ENCODE peak calls at places on chromosome 17, in ten cellular contexts. I is heart left ventricle, B is tibial artery, N is astrocyte of the spinal cord, O is neural crest cell, K is transverse colon, V is ovary, F is pancreas, Q is endothelial cell, U is HL-60. J is an unnamed sample.

GRCh38 chr17:1628856-1629646 is 417 bp upstream of the SLC43A2 start:
- DNase-seq in N (peak), I (peak), V (peak), B (peak), O (peak), U (peak), K (peak), Q (peak), F (peak), J (peak)

GRCh38 chr17:78998311-78999055 is 11.1 kb downstream of the CANT1 start:
- DNase-seq in O (no peak), V (peak), B (peak), Q (no peak), K (peak), N (no peak), I (peak), U (no peak), F (peak), J (no peak)

GRCh38 chr17:7997186-7997585 is 5.2 kb upstream of the GUCY2D start:
- DNase-seq in U (peak), Q (peak), I (no peak), V (no peak), F (no peak), N (peak), K (peak), B (no peak), O (no peak), J (no peak)

GRCh38 chr17:27222515-27222914 is 71.4 kb upstream of the WSB1 start:
- DNase-seq in V (no peak), F (no peak), O (no peak), U (no peak), N (no peak), B (no peak), I (no peak), Q (no peak), K (no peak), J (no peak)

GRCh38 chr17:81591971-81592370 is 39.8 kb upstream of the FAAP100 start:
- DNase-seq in N (no peak), U (no peak), Q (no peak), O (no peak), I (no peak), K (no peak), B (no peak), V (no peak), F (no peak), J (no peak)

GRCh38 chr17:151886-152859 is 14.8 kb downstream of the SCGB1C2 start:
- DNase-seq in Q (no peak), U (no peak), B (peak), K (no peak), I (peak), F (peak), O (no peak), V (peak), N (no peak), J (peak)

GRCh38 chr17:63601439-63602371 is 1.0 kb downstream of the TACO1 start:
- DNase-seq in N (peak), Q (no peak), I (no peak), K (peak), B (no peak), U (no peak), F (no peak), V (no peak), O (no peak), J (no peak)

GRCh38 chr17:82560802-82561428 is 41.4 kb downstream of the FOXK2 start:
- DNase-seq in O (no peak), U (no peak), K (no peak), Q (no peak), V (no peak), I (no peak), N (no peak), F (no peak), B (no peak), J (no peak)

GRCh38 chr17:70796757-70797156 is 627.4 kb downstream of the KCNJ2 start:
- DNase-seq in B (no peak), Q (no peak), I (no peak), V (no peak), K (no peak), F (no peak), U (no peak), N (no peak), O (no peak), J (no peak)

GRCh38 chr17:70787721-70788120 is 618.4 kb downstream of the KCNJ2 start:
- DNase-seq in B (no peak), K (no peak), U (no peak), V (no peak), F (no peak), I (no peak), O (no peak), Q (no peak), N (no peak), J (no peak)

GRCh38 chr17:70795620-70796019 is 626.3 kb downstream of the KCNJ2 start:
- DNase-seq in B (no peak), F (no peak), K (no peak), O (no peak), I (no peak), N (no peak), V (no peak), U (no peak), Q (no peak), J (no peak)

GRCh38 chr17:70794757-70795156 is 625.4 kb downstream of the KCNJ2 start:
- DNase-seq in U (no peak), O (no peak), B (no peak), Q (no peak), V (no peak), F (no peak), K (no peak), N (no peak), I (no peak), J (no peak)

DNA sequence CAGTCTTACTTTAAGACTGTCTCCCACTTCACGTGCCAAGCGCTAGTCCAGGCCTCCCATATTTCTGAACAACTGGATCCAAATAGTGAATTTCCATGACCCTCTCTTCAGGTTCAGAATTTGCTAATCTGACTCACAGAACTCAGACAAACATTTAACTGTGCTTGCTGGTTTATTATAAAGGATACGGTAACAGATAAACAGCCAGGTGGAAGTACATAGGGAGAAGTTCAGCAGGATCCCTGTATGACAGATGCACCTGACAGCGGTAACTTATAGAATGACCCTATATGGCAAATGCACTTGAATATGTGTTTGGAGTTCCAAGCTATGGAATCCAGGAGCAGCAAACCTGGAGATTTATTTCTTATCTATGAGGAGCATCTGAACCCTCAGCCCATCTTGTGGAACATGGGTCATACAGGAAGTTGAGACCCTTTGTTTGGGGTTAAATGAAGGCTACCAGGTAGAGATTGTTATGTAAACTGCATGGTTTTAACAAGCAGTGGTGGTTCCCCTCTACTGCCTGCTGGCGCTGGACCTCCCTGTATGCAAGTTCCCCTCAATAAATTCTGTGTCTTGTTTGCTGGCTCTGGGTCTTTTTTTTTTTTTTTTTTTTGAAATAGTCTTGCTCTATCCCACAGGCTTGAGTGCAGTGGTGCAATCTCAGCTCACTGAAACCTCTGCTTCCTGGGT is 622.6 kb downstream of the KCNJ2 start:
- DNase-seq in U (no peak), F (no peak), Q (no peak), I (no peak), B (no peak), O (no peak), V (no peak), K (no peak), N (no peak), J (no peak)
- TF ChIP-seq CTCF in U (no peak), F (no peak), Q (no peak), I (no peak), B (no peak), O (no peak), V (no peak), K (no peak), N (no peak), J (no peak)

GRCh38 chr17:34769899-34770298 is 190.5 kb downstream of the TMEM132E start:
- DNase-seq in V (no peak), U (no peak), I (no peak), B (no peak), O (no peak), N (no peak), K (no peak), F (no peak), Q (no peak), J (no peak)
- TF ChIP-seq CTCF in V (no peak), U (no peak), I (no peak), B (no peak), O (no peak), N (no peak), K (no peak), F (no peak), Q (no peak), J (no peak)

GRCh38 chr17:73711916-73712315 is 67.7 kb upstream of the SDK2 start:
- DNase-seq in V (no peak), F (no peak), U (no peak), K (no peak), O (no peak), B (no peak), I (no peak), Q (no peak), N (no peak), J (no peak)

GRCh38 chr17:73707358-73707757 is 63.1 kb upstream of the SDK2 start:
- DNase-seq in U (no peak), V (no peak), N (no peak), I (no peak), O (no peak), F (no peak), B (no peak), Q (no peak), K (no peak), J (no peak)

GRCh38 chr17:73711184-73711583 is 66.9 kb upstream of the SDK2 start:
- DNase-seq in N (no peak), Q (no peak), V (no peak), I (no peak), F (no peak), K (no peak), U (peak), B (no peak), O (no peak), J (no peak)

GRCh38 chr17:73713136-73713535 is 68.9 kb upstream of the SDK2 start:
- DNase-seq in O (peak), I (no peak), V (no peak), B (no peak), Q (no peak), K (no peak), F (no peak), U (no peak), N (no peak), J (no peak)

DNA sequence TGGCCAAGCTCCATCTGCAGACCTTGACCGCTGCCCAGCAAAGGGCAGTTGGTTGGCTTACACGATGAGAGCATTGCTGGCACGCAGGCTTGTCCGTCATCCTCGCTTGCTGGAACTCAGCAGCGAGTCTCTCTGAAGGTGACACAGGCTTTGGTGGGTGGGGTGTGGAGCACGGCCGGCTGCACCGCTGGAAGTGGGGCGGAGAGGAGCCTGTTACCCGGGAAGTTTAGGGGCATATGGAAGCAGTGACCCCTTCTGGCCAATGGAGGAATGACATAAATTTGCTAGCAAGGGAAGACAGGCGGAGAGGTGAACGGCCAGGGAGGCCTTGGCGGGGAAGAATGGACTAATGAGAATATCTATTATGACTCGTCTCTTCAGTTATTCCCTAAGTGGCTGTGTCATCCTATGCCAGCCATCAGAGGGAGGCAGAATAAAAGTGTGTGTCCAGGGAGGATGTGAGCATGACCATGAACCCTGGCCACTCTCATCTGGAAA is 65.9 kb upstream of the SDK2 start:
- DNase-seq in K (peak), N (peak), I (peak), Q (peak), F (no peak), B (no peak), U (peak), O (peak), V (peak), J (no peak)
- TF ChIP-seq CTCF in K (peak), N (peak), I (peak), Q (peak), F (peak), B (peak), U (peak), O (peak), V (no peak), J (peak)

GRCh38 chr17:19785854-19786253 is 37.8 kb upstream of the ALDH3A1 start:
- DNase-seq in O (no peak), U (no peak), K (no peak), N (no peak), V (no peak), F (no peak), I (no peak), Q (no peak), B (no peak), J (no peak)
- TF ChIP-seq CTCF in O (no peak), U (no peak), K (no peak), N (peak), V (no peak), F (no peak), I (no peak), Q (no peak), B (no peak), J (no peak)

DNA sequence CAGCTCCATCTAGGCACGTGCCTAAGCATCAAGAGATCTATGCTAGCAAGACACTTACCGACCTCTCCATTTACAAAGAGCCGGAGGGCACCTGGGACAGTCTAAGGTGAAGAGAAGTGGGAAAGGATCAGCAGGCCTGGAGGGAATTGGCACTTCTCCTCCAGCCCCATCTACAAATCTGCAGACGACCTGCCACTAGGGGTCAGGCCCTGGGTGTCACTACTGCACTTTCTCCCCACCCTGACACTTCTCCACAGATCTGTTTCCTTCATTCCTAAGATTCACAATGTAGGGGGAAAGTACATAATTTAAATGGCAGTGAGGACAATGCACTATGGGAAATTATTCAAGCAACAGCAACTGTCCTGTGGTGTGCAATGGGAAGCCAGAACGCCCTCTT is 8.1 kb downstream of the MKS1 start:
- DNase-seq in N (no peak), I (no peak), Q (no peak), V (no peak), B (no peak), K (no peak), U (no peak), F (no peak), O (no peak), J (no peak)
- TF ChIP-seq CTCF in N (no peak), I (no peak), Q (no peak), V (no peak), B (no peak), K (no peak), U (peak), F (no peak), O (no peak), J (no peak)

GRCh38 chr17:45160505-45161287 is 979 bp upstream of the HEXIM2 start:
- DNase-seq in U (peak), Q (peak), K (peak), O (peak), V (peak), F (peak), N (peak), B (peak), I (peak), J (peak)
- TF ChIP-seq CTCF in U (no peak), Q (no peak), K (peak), O (peak), V (peak), F (no peak), N (no peak), B (peak), I (peak), J (no peak)

DNA sequence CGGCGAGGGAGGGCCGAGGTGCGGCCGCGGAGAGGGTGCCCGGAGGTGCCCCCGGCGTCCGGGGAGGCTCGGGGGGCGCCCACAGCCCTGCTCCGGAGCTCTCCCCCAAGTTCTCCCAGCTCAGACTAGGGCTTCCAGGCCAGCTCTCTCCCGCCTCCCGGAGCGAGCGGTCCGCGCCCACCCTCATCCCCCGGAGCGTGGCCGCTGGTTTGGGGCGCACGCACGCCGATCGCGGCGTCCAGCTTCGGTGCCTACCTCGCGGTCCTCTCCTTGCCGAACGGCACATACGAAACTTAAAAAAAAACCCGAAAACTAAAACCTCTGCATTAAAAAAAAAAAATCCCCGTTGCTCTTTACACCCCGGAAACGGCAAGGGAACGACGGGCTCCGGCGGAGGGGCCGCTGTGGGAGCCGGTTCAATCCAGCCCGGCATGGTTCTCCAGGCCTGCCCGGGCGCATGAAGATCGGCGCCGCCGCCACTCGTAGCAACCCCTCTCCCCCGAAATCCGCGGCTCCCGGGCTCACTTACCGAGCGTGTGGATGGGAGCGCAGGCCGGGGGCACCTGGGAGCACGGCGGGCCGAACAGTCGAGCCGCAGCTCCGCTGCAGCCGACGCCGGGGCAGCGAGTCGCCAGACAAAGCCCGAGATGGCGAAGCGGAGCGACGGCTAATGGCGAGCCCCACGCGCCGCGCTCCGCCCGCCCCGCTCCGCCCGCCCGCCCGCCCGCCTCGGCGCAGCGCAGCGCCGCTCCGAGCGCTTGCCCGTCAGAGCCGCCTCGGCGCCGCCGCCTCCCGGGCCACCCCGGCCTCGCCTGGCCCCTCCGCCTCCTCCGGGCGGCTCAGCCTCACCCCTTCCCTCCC is 966 bp upstream of the UBTF start:
- DNase-seq in N (peak), Q (peak), U (peak), I (peak), O (peak), F (peak), V (peak), K (peak), B (peak), J (peak)
- TF ChIP-seq CTCF in N (no peak), Q (no peak), U (no peak), I (no peak), O (no peak), F (no peak), V (no peak), K (no peak), B (no peak), J (no peak)

GRCh38 chr17:54172096-54172495 is 349.4 kb downstream of the KIF2B start:
- DNase-seq in V (no peak), Q (no peak), F (no peak), U (no peak), K (no peak), N (no peak), O (no peak), I (no peak), B (no peak), J (no peak)

GRCh38 chr17:54177606-54178308 is 355.0 kb downstream of the KIF2B start:
- DNase-seq in N (no peak), V (no peak), B (no peak), F (no peak), Q (no peak), U (no peak), K (no peak), I (no peak), O (no peak), J (no peak)

DNA sequence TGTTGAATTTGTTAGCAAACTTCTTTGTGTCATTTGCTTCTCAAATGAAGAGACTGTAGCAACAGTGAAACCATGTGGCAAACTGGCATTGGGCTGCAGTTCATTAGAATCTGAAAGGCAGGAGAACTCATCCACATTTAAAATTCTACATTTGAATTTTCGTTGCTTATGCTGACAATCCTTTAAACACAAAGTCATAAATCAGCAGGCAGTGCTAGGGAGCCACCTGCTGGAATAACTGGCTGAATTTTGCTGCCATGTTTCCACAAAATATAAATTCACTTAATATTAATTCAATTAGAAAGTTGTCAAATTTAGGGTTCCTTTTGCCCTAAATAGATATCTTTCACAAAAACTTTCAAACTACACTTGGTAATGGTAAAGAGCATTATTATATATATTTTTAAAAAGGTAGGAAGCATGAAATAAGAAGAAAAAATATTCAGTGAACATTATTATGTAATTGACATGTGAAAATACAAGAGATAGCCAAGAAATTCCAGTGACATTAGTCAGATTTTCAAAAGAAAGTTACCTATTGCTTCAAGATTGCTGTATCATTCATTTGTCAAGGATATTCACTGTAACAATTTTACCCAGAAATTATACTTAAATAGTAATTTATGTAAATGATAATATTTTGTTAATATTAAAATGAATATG is 350.1 kb downstream of the KIF2B start:
- DNase-seq in U (peak), K (no peak), N (peak), I (no peak), O (peak), B (no peak), Q (peak), V (no peak), F (no peak), J (no peak)
- TF ChIP-seq CTCF in U (peak), K (peak), N (peak), I (no peak), O (peak), B (no peak), Q (peak), V (no peak), F (no peak), J (no peak)

J was measured in activated B cell treated with CpG ODN at 0.5 μM for 24 hours.